ENCODE peak calls at places on chromosomes 2 and 18, in nine cellular contexts. One of them, this sample, is unnamed.
A peak's percentile ranks its signal among the peaks of the same experiment; 100 is the strongest.

GRCh38 chr2:227783404-227784138 is 30.1 kb upstream of the CCL20 start:
- DNase-seq in HT1080: no peak
- DNase-seq in kidney tubule cell: no peak
- DNase-seq in OCI-M1: peak; percentile 73
- DNase-seq in nephron progenitor cell: no peak
- DNase-seq in tibial artery: no peak
- DNase-seq in ELR: no peak
- DNase-seq in HCEC 1CT: no peak
- DNase-seq in foreskin fibroblast: no peak
- DNase-seq in this sample: no peak

GRCh38 chr2:7773362-7773973 is 856.3 kb downstream of the RNF144A start:
- DNase-seq in HT1080: peak; percentile 63
- DNase-seq in kidney tubule cell: peak; percentile 51
- DNase-seq in OCI-M1: no peak
- DNase-seq in nephron progenitor cell: no peak
- DNase-seq in tibial artery: no peak
- DNase-seq in ELR: no peak
- DNase-seq in HCEC 1CT: no peak
- DNase-seq in foreskin fibroblast: peak; percentile 6
- DNase-seq in this sample: no peak

GRCh38 chr18:78981652-78981955 is 2.0 kb downstream of the SALL3 start:
- DNase-seq in HT1080: no peak
- DNase-seq in kidney tubule cell: no peak
- DNase-seq in OCI-M1: no peak
- DNase-seq in nephron progenitor cell: no peak
- DNase-seq in tibial artery: no peak
- DNase-seq in ELR: no peak
- DNase-seq in HCEC 1CT: no peak
- DNase-seq in foreskin fibroblast: no peak
- DNase-seq in this sample: no peak

GRCh38 chr2:25305809-25306208 is 35.9 kb downstream of the DNMT3A start:
- DNase-seq in HT1080: no peak
- DNase-seq in kidney tubule cell: no peak
- DNase-seq in OCI-M1: no peak
- DNase-seq in nephron progenitor cell: no peak
- DNase-seq in tibial artery: peak; percentile 89
- DNase-seq in ELR: no peak
- DNase-seq in HCEC 1CT: no peak
- DNase-seq in foreskin fibroblast: peak; percentile 75
- DNase-seq in this sample: no peak

GRCh38 chr2:217512259-217512658 is 490.5 kb downstream of the TNS1 start:
- DNase-seq in HT1080: no peak
- DNase-seq in kidney tubule cell: no peak
- DNase-seq in OCI-M1: no peak
- DNase-seq in nephron progenitor cell: no peak
- DNase-seq in tibial artery: no peak
- DNase-seq in ELR: peak; percentile 19
- DNase-seq in HCEC 1CT: peak; percentile 27
- DNase-seq in foreskin fibroblast: peak; percentile 57
- DNase-seq in this sample: no peak

GRCh38 chr2:69791045-69791444 is 38.4 kb upstream of the GMCL1 start:
- DNase-seq in HT1080: no peak
- DNase-seq in kidney tubule cell: no peak
- DNase-seq in OCI-M1: peak; percentile 11
- DNase-seq in nephron progenitor cell: no peak
- DNase-seq in tibial artery: no peak
- DNase-seq in ELR: no peak
- DNase-seq in HCEC 1CT: no peak
- DNase-seq in foreskin fibroblast: no peak
- DNase-seq in this sample: no peak

GRCh38 chr18:77077836-77078456 is 54.6 kb downstream of the MBP start:
- DNase-seq in HT1080: peak; percentile 29
- DNase-seq in kidney tubule cell: peak; percentile 76
- DNase-seq in OCI-M1: peak; percentile 56
- DNase-seq in nephron progenitor cell: no peak
- DNase-seq in tibial artery: no peak
- DNase-seq in ELR: peak; percentile 86
- DNase-seq in HCEC 1CT: peak; percentile 88
- DNase-seq in foreskin fibroblast: peak; percentile 56
- DNase-seq in this sample: no peak

GRCh38 chr2:134461511-134461910 is 207.6 kb downstream of the MGAT5 start:
- DNase-seq in HT1080: peak; percentile 46
- DNase-seq in kidney tubule cell: peak; percentile 76
- DNase-seq in OCI-M1: no peak
- DNase-seq in nephron progenitor cell: no peak
- DNase-seq in tibial artery: peak; percentile 38
- DNase-seq in ELR: peak; percentile 43
- DNase-seq in HCEC 1CT: no peak
- DNase-seq in foreskin fibroblast: peak; percentile 21
- DNase-seq in this sample: no peak

GRCh38 chr18:22171839-22172582 is 2.6 kb downstream of the GATA6 start:
- DNase-seq in HT1080: no peak
- DNase-seq in kidney tubule cell: no peak
- DNase-seq in OCI-M1: no peak
- DNase-seq in nephron progenitor cell: peak; percentile 53
- DNase-seq in tibial artery: no peak
- DNase-seq in ELR: no peak
- DNase-seq in HCEC 1CT: no peak
- DNase-seq in foreskin fibroblast: no peak
- DNase-seq in this sample: no peak

GRCh38 chr2:138059967-138060635 is 95.8 kb downstream of the HNMT start:
- DNase-seq in HT1080: peak; percentile 97
- DNase-seq in kidney tubule cell: peak; percentile 50
- DNase-seq in OCI-M1: peak; percentile 68
- DNase-seq in nephron progenitor cell: no peak
- DNase-seq in tibial artery: peak; percentile 74
- DNase-seq in ELR: peak; percentile 57
- DNase-seq in HCEC 1CT: peak; percentile 66
- DNase-seq in foreskin fibroblast: peak; percentile 90
- DNase-seq in this sample: no peak

GRCh38 chr2:43831438-43832294 is 7.0 kb downstream of the ABCG5 start:
- DNase-seq in HT1080: no peak
- DNase-seq in kidney tubule cell: peak; percentile 13
- DNase-seq in OCI-M1: no peak
- DNase-seq in nephron progenitor cell: no peak
- DNase-seq in tibial artery: no peak
- DNase-seq in ELR: no peak
- DNase-seq in HCEC 1CT: no peak
- DNase-seq in foreskin fibroblast: peak; percentile 9
- DNase-seq in this sample: no peak

GRCh38 chr18:70296289-70296688 is 7.4 kb downstream of the SOCS6 start:
- DNase-seq in HT1080: no peak
- DNase-seq in kidney tubule cell: peak; percentile 31
- DNase-seq in OCI-M1: peak; percentile 77
- DNase-seq in nephron progenitor cell: no peak
- DNase-seq in tibial artery: no peak
- DNase-seq in ELR: no peak
- DNase-seq in HCEC 1CT: no peak
- DNase-seq in foreskin fibroblast: no peak
- DNase-seq in this sample: no peak

GRCh38 chr18:13444430-13445240 is 226.1 kb downstream of the LDLRAD4 start:
- DNase-seq in HT1080: no peak
- DNase-seq in kidney tubule cell: no peak
- DNase-seq in OCI-M1: no peak
- DNase-seq in nephron progenitor cell: no peak
- DNase-seq in tibial artery: peak; percentile 21
- DNase-seq in ELR: no peak
- DNase-seq in HCEC 1CT: no peak
- DNase-seq in foreskin fibroblast: no peak
- DNase-seq in this sample: no peak

GRCh38 chr2:241082338-241083090 is 19.6 kb downstream of the MTERF4 start:
- DNase-seq in HT1080: no peak
- DNase-seq in kidney tubule cell: no peak
- DNase-seq in OCI-M1: no peak
- DNase-seq in nephron progenitor cell: no peak
- DNase-seq in tibial artery: no peak
- DNase-seq in ELR: no peak
- DNase-seq in HCEC 1CT: no peak
- DNase-seq in foreskin fibroblast: no peak
- DNase-seq in this sample: no peak

GRCh38 chr2:222301296-222301997 is 2.6 kb upstream of the PAX3 start:
- DNase-seq in HT1080: no peak
- DNase-seq in kidney tubule cell: no peak
- DNase-seq in OCI-M1: no peak
- DNase-seq in nephron progenitor cell: no peak
- DNase-seq in tibial artery: no peak
- DNase-seq in ELR: no peak
- DNase-seq in HCEC 1CT: no peak
- DNase-seq in foreskin fibroblast: no peak
- DNase-seq in this sample: no peak

GRCh38 chr2:202780514-202781021 is 91.0 kb downstream of the ICA1L start:
- DNase-seq in HT1080: peak; percentile 92
- DNase-seq in kidney tubule cell: peak; percentile 96
- DNase-seq in OCI-M1: no peak
- DNase-seq in nephron progenitor cell: no peak
- DNase-seq in tibial artery: no peak
- DNase-seq in ELR: peak; percentile 94
- DNase-seq in HCEC 1CT: peak; percentile 85
- DNase-seq in foreskin fibroblast: peak; percentile 79
- DNase-seq in this sample: no peak

GRCh38 chr2:109728809-109729208 is 65.3 kb upstream of the RGPD5 start:
- DNase-seq in HT1080: no peak
- DNase-seq in kidney tubule cell: no peak
- DNase-seq in OCI-M1: no peak
- DNase-seq in nephron progenitor cell: no peak
- DNase-seq in tibial artery: peak; percentile 61
- DNase-seq in ELR: no peak
- DNase-seq in HCEC 1CT: no peak
- DNase-seq in foreskin fibroblast: peak; percentile 15
- DNase-seq in this sample: no peak

This sample was measured in iPS DF 19.7.